ENCODE peak calls at places on chromosomes 2 and 18, in seven cellular contexts. E is choroid plexus epithelial cell; J is stimulated activated CD4-positive, alpha-beta T cell treated with anti-CD3 and anti-CD28 coated beads, Interleukin-1b, Interleukin-23, amount 100 ng/mL, for 4 hours; P is KG1; T is HuH-7; O is glutamatergic neuron; G is HEK293T. Z is an unnamed sample.

GRCh38 chr2:95022309-95023221 is 2.9 kb upstream of the MAL start:
- DNase-seq in E (peak), J (peak), P (no peak), T (peak), O (peak), G (peak), Z (no peak)

GRCh38 chr2:101420623-101421022 is 33.3 kb upstream of the CREG2 start:
- DNase-seq in E (peak), J (no peak), P (no peak), T (no peak), O (no peak), G (no peak), Z (no peak)

GRCh38 chr18:58239879-58240278 is 195.9 kb downstream of the NEDD4L start:
- DNase-seq in E (no peak), J (no peak), P (no peak), T (no peak), O (no peak), G (no peak), Z (no peak)

GRCh38 chr18:68757121-68757520 is 40.8 kb upstream of the CCDC102B start:
- DNase-seq in E (no peak), J (no peak), P (no peak), T (no peak), O (no peak), G (no peak), Z (no peak)

GRCh38 chr2:96152301-96153165 is 7.3 kb upstream of the DUSP2 start:
- DNase-seq in E (no peak), J (no peak), P (no peak), T (no peak), O (no peak), G (no peak), Z (no peak)

GRCh38 chr2:55115795-55116597 is 65.7 kb upstream of the RTN4 start:
- DNase-seq in E (peak), J (no peak), P (no peak), T (no peak), O (no peak), G (no peak), Z (peak)

GRCh38 chr2:152369176-152369860 is 34.3 kb downstream of the FMNL2 start:
- DNase-seq in E (peak), J (no peak), P (no peak), T (no peak), O (no peak), G (no peak), Z (peak)

GRCh38 chr18:3447035-3447894 is 2.7 kb upstream of the TGIF1 start:
- DNase-seq in E (peak), J (no peak), P (no peak), T (no peak), O (no peak), G (peak), Z (peak)

GRCh38 chr2:46719499-46719898 is 196.1 kb downstream of the MCFD2 start:
- DNase-seq in E (peak), J (no peak), P (no peak), T (no peak), O (no peak), G (no peak), Z (peak)

GRCh38 chr2:86453838-86454237 is 12.7 kb downstream of the KDM3A start:
- DNase-seq in E (peak), J (no peak), P (no peak), T (no peak), O (no peak), G (no peak), Z (no peak)

GRCh38 chr2:96304606-96305005 is 740 bp downstream of the SNRNP200 start:
- DNase-seq in E (no peak), J (no peak), P (no peak), T (no peak), O (no peak), G (no peak), Z (no peak)

GRCh38 chr2:240791821-240792657 is 28.0 kb downstream of the KIF1A start:
- DNase-seq in E (no peak), J (no peak), P (no peak), T (no peak), O (peak), G (no peak), Z (no peak)

GRCh38 chr2:204505946-204506345 is 39.3 kb upstream of the PARD3B start:
- DNase-seq in E (peak), J (no peak), P (no peak), T (no peak), O (no peak), G (no peak), Z (peak)

GRCh38 chr2:174570325-174570958 is 27.2 kb downstream of the WIPF1 start:
- DNase-seq in E (no peak), J (no peak), P (no peak), T (no peak), O (no peak), G (no peak), Z (no peak)

GRCh38 chr18:63831080-63831788 is 56.0 kb downstream of the SERPINB7 start:
- DNase-seq in E (peak), J (no peak), P (peak), T (no peak), O (no peak), G (no peak), Z (peak)

GRCh38 chr2:134227666-134228065 is 26.2 kb upstream of the MGAT5 start:
- DNase-seq in E (no peak), J (no peak), P (no peak), T (no peak), O (no peak), G (no peak), Z (no peak)

GRCh38 chr2:241061275-241061674 is 40.8 kb downstream of the MTERF4 start:
- DNase-seq in E (peak), J (no peak), P (no peak), T (no peak), O (no peak), G (no peak), Z (peak)

GRCh38 chr2:96763511-96764252 is 3.0 kb downstream of the CNNM4 start:
- DNase-seq in E (no peak), J (no peak), P (no peak), T (peak), O (no peak), G (peak), Z (peak)

GRCh38 chr2:151465771-151466170 is 56.1 kb downstream of the RIF1 start:
- DNase-seq in E (no peak), J (no peak), P (no peak), T (no peak), O (no peak), G (no peak), Z (no peak)

Z was measured in mesenchymal stem cell.